ENCODE peak calls at places on chromosome 19, in seven cellular contexts. One of them, this sample, is unnamed.

GRCh38 chr19:18170714-18171255 is 2.8 kb upstream of the IFI30 start:
- DNase-seq in tibial nerve: no peak
- DNase-seq in fibroblast of the aortic adventitia: no peak
- DNase-seq in colonic mucosa: no peak
- DNase-seq in GM20000: peak
- DNase-seq in heart left ventricle: no peak
- DNase-seq in fibroblast of lung: no peak
- DNase-seq in this sample: no peak

GRCh38 chr19:18605546-18606280 is 886 bp downstream of the CRLF1 start:
- DNase-seq in fibroblast of lung: no peak
- DNase-seq in fibroblast of the aortic adventitia: no peak
- DNase-seq in colonic mucosa: no peak
- DNase-seq in heart left ventricle: no peak
- DNase-seq in tibial nerve: no peak
- DNase-seq in GM20000: peak
- DNase-seq in this sample: no peak

GRCh38 chr19:33374406-33374703 is 846 bp downstream of the CEBPG start:
- DNase-seq in heart left ventricle: no peak
- DNase-seq in colonic mucosa: no peak
- DNase-seq in fibroblast of the aortic adventitia: peak
- DNase-seq in fibroblast of lung: peak
- DNase-seq in tibial nerve: no peak
- DNase-seq in GM20000: no peak
- DNase-seq in this sample: no peak

GRCh38 chr19:2114218-2114617 is 17.5 kb downstream of the IZUMO4 start:
- DNase-seq in fibroblast of the aortic adventitia: no peak
- DNase-seq in tibial nerve: no peak
- DNase-seq in fibroblast of lung: no peak
- DNase-seq in colonic mucosa: no peak
- DNase-seq in heart left ventricle: no peak
- DNase-seq in GM20000: no peak
- DNase-seq in this sample: no peak

GRCh38 chr19:18999896-19000620 is 33.3 kb downstream of the SUGP2 start:
- DNase-seq in fibroblast of the aortic adventitia: no peak
- DNase-seq in colonic mucosa: no peak
- DNase-seq in GM20000: no peak
- DNase-seq in heart left ventricle: no peak
- DNase-seq in tibial nerve: no peak
- DNase-seq in fibroblast of lung: no peak
- DNase-seq in this sample: peak

GRCh38 chr19:367963-368623 is 23.5 kb upstream of the MIER2 start:
- DNase-seq in GM20000: no peak
- DNase-seq in tibial nerve: no peak
- DNase-seq in fibroblast of lung: no peak
- DNase-seq in colonic mucosa: no peak
- DNase-seq in heart left ventricle: peak
- DNase-seq in fibroblast of the aortic adventitia: no peak
- DNase-seq in this sample: no peak

GRCh38 chr19:40982594-40983101 is 8.4 kb upstream of the CYP2B6 start:
- DNase-seq in heart left ventricle: no peak
- DNase-seq in fibroblast of lung: peak
- DNase-seq in fibroblast of the aortic adventitia: peak
- DNase-seq in colonic mucosa: no peak
- DNase-seq in GM20000: no peak
- DNase-seq in tibial nerve: no peak
- DNase-seq in this sample: no peak

GRCh38 chr19:42153606-42154405 is 21.6 kb upstream of the POU2F2 start:
- DNase-seq in fibroblast of lung: no peak
- DNase-seq in colonic mucosa: no peak
- DNase-seq in GM20000: no peak
- DNase-seq in heart left ventricle: peak
- DNase-seq in fibroblast of the aortic adventitia: no peak
- DNase-seq in tibial nerve: no peak
- DNase-seq in this sample: no peak

GRCh38 chr19:42111811-42112210 is 20.4 kb downstream of the POU2F2 start:
- DNase-seq in tibial nerve: no peak
- DNase-seq in colonic mucosa: no peak
- DNase-seq in GM20000: no peak
- DNase-seq in fibroblast of lung: peak
- DNase-seq in fibroblast of the aortic adventitia: peak
- DNase-seq in heart left ventricle: no peak
- DNase-seq in this sample: no peak

GRCh38 chr19:1026189-1027019 is at the start of gene CNN2:
- DNase-seq in heart left ventricle: peak
- DNase-seq in fibroblast of lung: peak
- DNase-seq in tibial nerve: peak
- DNase-seq in fibroblast of the aortic adventitia: peak
- DNase-seq in colonic mucosa: peak
- DNase-seq in GM20000: peak
- DNase-seq in this sample: peak

GRCh38 chr19:3710265-3710812 is 2.2 kb downstream of the TJP3 start:
- DNase-seq in colonic mucosa: peak
- DNase-seq in fibroblast of the aortic adventitia: peak
- DNase-seq in tibial nerve: peak
- DNase-seq in fibroblast of lung: peak
- DNase-seq in GM20000: no peak
- DNase-seq in heart left ventricle: peak
- DNase-seq in this sample: no peak

GRCh38 chr19:14674764-14675163 is at the start of gene ADGRE3:
- DNase-seq in GM20000: no peak
- DNase-seq in tibial nerve: no peak
- DNase-seq in fibroblast of lung: no peak
- DNase-seq in colonic mucosa: no peak
- DNase-seq in heart left ventricle: no peak
- DNase-seq in fibroblast of the aortic adventitia: peak
- DNase-seq in this sample: no peak

GRCh38 chr19:29680447-29680846 is 15.2 kb downstream of the PLEKHF1 start:
- DNase-seq in fibroblast of lung: no peak
- DNase-seq in fibroblast of the aortic adventitia: no peak
- DNase-seq in heart left ventricle: peak
- DNase-seq in tibial nerve: no peak
- DNase-seq in GM20000: peak
- DNase-seq in colonic mucosa: peak
- DNase-seq in this sample: no peak

DNA sequence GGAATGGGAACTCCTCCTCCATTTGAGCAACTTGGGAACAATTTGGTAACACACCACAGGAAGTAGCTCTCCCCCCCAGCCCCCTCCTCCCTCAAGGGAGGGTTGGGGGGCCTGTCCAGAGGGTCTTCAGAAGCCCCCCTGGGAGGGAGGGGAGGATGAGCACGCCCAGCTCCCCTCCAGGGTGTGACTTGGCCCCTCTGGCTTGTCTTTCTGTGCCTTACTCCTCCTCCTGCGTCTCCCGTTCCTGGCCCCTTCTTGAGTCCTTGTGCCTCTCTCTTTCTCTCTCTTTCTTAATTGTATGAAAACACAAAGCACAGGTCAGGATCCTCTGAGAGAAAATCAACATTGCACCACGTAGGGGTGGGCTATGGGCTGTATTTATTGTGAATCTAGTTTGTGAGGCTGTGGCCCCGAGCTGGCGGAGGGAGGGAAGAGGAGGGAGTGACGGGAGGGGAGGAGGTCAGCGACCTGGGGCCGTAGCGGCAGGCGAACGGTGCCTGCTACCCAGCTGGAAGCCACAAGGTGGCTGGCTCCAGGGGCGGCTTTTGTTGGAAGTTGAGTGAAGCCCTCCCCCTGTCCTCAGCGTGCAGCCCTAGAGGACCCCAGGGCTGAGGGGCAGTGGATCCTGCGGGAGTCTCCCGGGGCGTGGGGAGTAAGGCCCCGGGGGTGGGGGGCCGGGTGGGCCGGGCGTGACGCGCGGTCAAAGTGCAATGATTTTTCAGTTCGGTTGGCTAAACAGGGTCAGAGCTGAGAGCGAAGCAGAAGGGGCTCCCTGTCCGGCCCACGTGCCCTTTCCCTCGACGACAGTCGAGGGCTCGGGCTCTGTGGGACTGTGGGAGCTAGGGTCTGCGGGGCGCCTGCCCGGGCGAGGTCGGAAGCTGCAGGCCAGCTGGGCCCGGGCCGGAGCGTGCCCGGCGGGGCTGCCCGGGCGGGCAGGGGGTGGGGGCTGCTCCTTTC is 6.4 kb downstream of the LYL1 start:
- DNase-seq in fibroblast of the aortic adventitia: no peak
- DNase-seq in heart left ventricle: peak
- DNase-seq in GM20000: no peak
- DNase-seq in tibial nerve: no peak
- DNase-seq in colonic mucosa: no peak
- DNase-seq in fibroblast of lung: no peak
- DNase-seq in this sample: peak
- TF ChIP-seq CTCF in fibroblast of the aortic adventitia: no peak
- TF ChIP-seq CTCF in heart left ventricle: peak
- TF ChIP-seq CTCF in GM20000: no peak
- TF ChIP-seq CTCF in tibial nerve: no peak
- TF ChIP-seq CTCF in colonic mucosa: no peak
- TF ChIP-seq CTCF in fibroblast of lung: no peak
- TF ChIP-seq CTCF in this sample: peak

DNA sequence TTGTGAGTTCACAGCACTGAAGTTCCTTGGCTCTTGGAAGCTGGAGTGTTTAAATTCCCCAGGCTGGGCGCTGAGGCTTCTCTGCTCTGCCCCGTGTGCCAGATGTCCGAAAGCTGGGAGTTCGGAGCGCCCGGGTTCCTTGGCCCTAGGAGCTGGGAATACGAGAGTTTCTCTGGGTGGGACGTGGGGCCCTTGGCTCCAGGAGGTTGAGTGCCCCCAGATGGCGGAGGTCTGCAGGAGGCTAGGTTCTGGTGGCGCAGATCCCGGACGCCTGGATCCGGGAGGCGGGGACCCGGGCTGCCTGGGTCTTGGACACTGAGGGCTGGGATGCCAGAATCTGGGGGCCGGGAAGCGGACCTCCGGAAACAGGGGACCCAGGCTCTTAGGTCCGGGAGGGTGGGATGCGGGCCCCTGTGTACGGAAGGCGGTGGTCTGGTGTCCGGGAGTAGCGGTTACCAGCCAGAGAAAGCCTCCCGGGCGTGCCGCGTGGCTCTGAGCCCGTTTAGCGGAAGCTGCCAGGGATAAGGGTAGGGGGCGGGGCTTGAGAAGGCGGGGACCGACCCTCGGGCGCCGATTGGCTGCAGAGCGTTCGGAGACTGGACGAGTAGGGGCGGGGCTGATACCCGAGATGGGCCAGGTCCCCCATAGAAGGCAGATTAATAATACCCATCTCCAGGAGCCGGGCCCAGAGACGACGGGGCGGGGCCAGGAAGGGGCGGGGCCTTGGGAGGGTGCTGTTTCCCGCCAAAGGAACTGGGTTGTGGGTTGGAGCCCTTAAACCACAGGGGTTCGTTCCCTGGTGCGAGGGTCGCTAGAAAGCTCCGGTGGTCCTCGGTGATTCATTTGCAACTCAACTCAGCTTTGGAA is at the start of gene SLC1A5:
- DNase-seq in heart left ventricle: peak
- DNase-seq in GM20000: peak
- DNase-seq in fibroblast of the aortic adventitia: peak
- DNase-seq in colonic mucosa: peak
- DNase-seq in fibroblast of lung: peak
- DNase-seq in tibial nerve: peak
- DNase-seq in this sample: peak
- TF ChIP-seq CTCF in heart left ventricle: peak
- TF ChIP-seq CTCF in GM20000: no peak
- TF ChIP-seq CTCF in fibroblast of the aortic adventitia: no peak
- TF ChIP-seq CTCF in colonic mucosa: no peak
- TF ChIP-seq CTCF in fibroblast of lung: no peak
- TF ChIP-seq CTCF in tibial nerve: no peak
- TF ChIP-seq CTCF in this sample: no peak

GRCh38 chr19:5534787-5535586 is 32.8 kb downstream of the TINCR start:
- DNase-seq in fibroblast of the aortic adventitia: peak
- DNase-seq in colonic mucosa: no peak
- DNase-seq in GM20000: no peak
- DNase-seq in tibial nerve: no peak
- DNase-seq in heart left ventricle: no peak
- DNase-seq in fibroblast of lung: no peak
- DNase-seq in this sample: peak
- TF ChIP-seq CTCF in fibroblast of the aortic adventitia: peak
- TF ChIP-seq CTCF in colonic mucosa: no peak
- TF ChIP-seq CTCF in GM20000: no peak
- TF ChIP-seq CTCF in tibial nerve: no peak
- TF ChIP-seq CTCF in heart left ventricle: peak
- TF ChIP-seq CTCF in fibroblast of lung: no peak
- TF ChIP-seq CTCF in this sample: peak

GRCh38 chr19:11451942-11452813 is 16.7 kb downstream of the PRKCSH start:
- DNase-seq in colonic mucosa: no peak
- DNase-seq in fibroblast of the aortic adventitia: no peak
- DNase-seq in tibial nerve: no peak
- DNase-seq in GM20000: peak
- DNase-seq in fibroblast of lung: no peak
- DNase-seq in heart left ventricle: no peak
- DNase-seq in this sample: peak

GRCh38 chr19:11456659-11457058 is 21.2 kb downstream of the PRKCSH start:
- DNase-seq in tibial nerve: no peak
- DNase-seq in fibroblast of the aortic adventitia: no peak
- DNase-seq in fibroblast of lung: no peak
- DNase-seq in heart left ventricle: no peak
- DNase-seq in GM20000: no peak
- DNase-seq in colonic mucosa: no peak
- DNase-seq in this sample: no peak

GRCh38 chr19:11451327-11451941 is 16.0 kb downstream of the PRKCSH start:
- DNase-seq in GM20000: no peak
- DNase-seq in tibial nerve: no peak
- DNase-seq in fibroblast of lung: no peak
- DNase-seq in fibroblast of the aortic adventitia: no peak
- DNase-seq in colonic mucosa: no peak
- DNase-seq in heart left ventricle: no peak
- DNase-seq in this sample: no peak

GRCh38 chr19:11452814-11453335 is 17.4 kb downstream of the PRKCSH start:
- DNase-seq in fibroblast of lung: no peak
- DNase-seq in heart left ventricle: no peak
- DNase-seq in tibial nerve: no peak
- DNase-seq in fibroblast of the aortic adventitia: no peak
- DNase-seq in colonic mucosa: no peak
- DNase-seq in GM20000: no peak
- DNase-seq in this sample: no peak

DNA sequence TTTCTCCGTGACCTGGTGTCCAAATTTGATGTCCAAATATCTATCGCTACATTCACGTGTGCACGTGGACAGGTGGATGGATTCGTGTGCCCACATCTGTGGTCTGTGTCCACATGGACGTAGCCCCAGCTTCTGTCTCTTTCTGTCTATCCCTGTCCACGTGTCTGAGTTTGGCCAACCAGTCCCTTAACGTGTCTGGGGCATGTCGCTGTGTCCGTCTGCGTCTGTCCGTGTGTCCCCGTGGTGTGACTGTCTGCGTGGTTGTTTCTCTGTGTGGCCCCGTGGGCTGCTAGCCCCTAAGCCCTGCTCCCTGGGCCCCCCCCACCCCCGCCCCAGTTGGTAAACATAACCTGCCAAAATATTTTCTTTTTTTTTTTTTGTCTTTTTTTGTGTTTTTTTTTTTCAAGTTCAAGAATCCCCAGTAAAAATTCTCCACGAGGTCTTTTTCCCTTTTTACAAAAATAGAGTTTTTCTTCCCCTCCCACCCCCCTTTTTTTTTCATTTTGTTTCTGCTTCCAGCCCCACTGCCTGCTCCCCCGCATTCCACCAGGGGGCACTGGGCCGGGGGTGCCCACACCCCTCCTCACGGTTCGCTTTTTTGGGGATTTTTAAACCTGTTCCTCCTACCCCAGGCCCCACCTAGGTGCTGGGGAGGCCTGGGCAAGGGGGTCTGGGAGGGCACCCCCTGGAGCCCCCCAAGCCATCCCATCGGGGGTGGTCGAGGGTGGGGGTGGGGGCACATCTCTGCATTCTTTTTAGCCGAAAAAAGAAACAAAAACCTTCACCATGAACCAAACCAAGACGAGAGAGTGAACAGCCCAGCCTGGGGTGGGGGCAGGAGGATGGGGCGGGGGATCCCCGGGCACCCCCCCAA is 18.3 kb downstream of the PRKCSH start:
- DNase-seq in fibroblast of lung: no peak
- DNase-seq in tibial nerve: no peak
- DNase-seq in GM20000: peak
- DNase-seq in heart left ventricle: no peak
- DNase-seq in colonic mucosa: no peak
- DNase-seq in fibroblast of the aortic adventitia: no peak
- DNase-seq in this sample: peak
- TF ChIP-seq CTCF in fibroblast of lung: peak
- TF ChIP-seq CTCF in tibial nerve: no peak
- TF ChIP-seq CTCF in GM20000: peak
- TF ChIP-seq CTCF in heart left ventricle: peak
- TF ChIP-seq CTCF in colonic mucosa: no peak
- TF ChIP-seq CTCF in fibroblast of the aortic adventitia: peak
- TF ChIP-seq CTCF in this sample: peak